ENCODE peak calls at places on chromosomes 12 and 14, in four cellular contexts. X, R, I and Y are unnamed samples.

GRCh38 chr12:123491481-123491880 is 33.5 kb downstream of the SNRNP35 start:
- DNase-seq in X (no peak), R (no peak), I (no peak), Y (no peak)

GRCh38 chr14:65854215-65854614 is 441.7 kb downstream of the FUT8 start:
- DNase-seq in X (no peak), R (no peak), I (no peak), Y (peak; percentile 48)

GRCh38 chr12:101407438-101408345 is at the start of gene ARL1:
- DNase-seq in X (peak; percentile 76), R (peak; percentile 79), I (peak; percentile 84), Y (peak; percentile 87)

GRCh38 chr12:104356231-104357115 is 52.9 kb downstream of the EID3 start:
- DNase-seq in X (no peak), R (no peak), I (no peak), Y (no peak)

GRCh38 chr12:124496584-124496983 is 70.8 kb downstream of the NCOR2 start:
- DNase-seq in X (peak; percentile 82), R (no peak), I (no peak), Y (no peak)

GRCh38 chr14:89635615-89636014 is 218.6 kb upstream of the FOXN3 start:
- DNase-seq in X (no peak), R (no peak), I (no peak), Y (no peak)

GRCh38 chr12:1044697-1045096 is 53.7 kb downstream of the ERC1 start:
- DNase-seq in X (no peak), R (no peak), I (no peak), Y (no peak)

GRCh38 chr14:99255621-99256482 is 16.1 kb downstream of the BCL11B start:
- DNase-seq in X (no peak), R (no peak), I (no peak), Y (no peak)

GRCh38 chr12:15336772-15337553 is 14.7 kb downstream of the PTPRO start:
- DNase-seq in X (no peak), R (no peak), I (no peak), Y (no peak)

GRCh38 chr12:52552055-52552454 is 890 bp downstream of the KRT71 start:
- DNase-seq in X (no peak), R (no peak), I (no peak), Y (no peak)

GRCh38 chr12:69052613-69053408 is 119.8 kb upstream of the CPM start:
- DNase-seq in X (no peak), R (peak; percentile 91), I (no peak), Y (no peak)

GRCh38 chr14:20802341-20803084 is at the start of gene RNASE1:
- DNase-seq in X (peak; percentile 24), R (peak; percentile 33), I (no peak), Y (peak; percentile 71)

GRCh38 chr12:70885952-70886351 is 34.6 kb downstream of the PTPRR start:
- DNase-seq in X (no peak), R (no peak), I (no peak), Y (no peak)

GRCh38 chr12:62190081-62190480 is 70.1 kb upstream of the USP15 start:
- DNase-seq in X (no peak), R (no peak), I (no peak), Y (no peak)

GRCh38 chr14:92677087-92677668 is 71.2 kb downstream of the LGMN start:
- DNase-seq in X (no peak), R (no peak), I (no peak), Y (no peak)

GRCh38 chr12:47905313-47905730 is 528 bp upstream of the VDR start:
- DNase-seq in X (peak; percentile 62), R (no peak), I (no peak), Y (peak; percentile 69)

GRCh38 chr14:64191756-64192155 is 102.4 kb downstream of the ESR2 start:
- DNase-seq in X (no peak), R (no peak), I (no peak), Y (no peak)

GRCh38 chr14:76701981-76702380 is 59.3 kb upstream of the VASH1 start:
- DNase-seq in X (no peak), R (no peak), I (no peak), Y (no peak)

GRCh38 chr14:101120636-101121398 is 217.3 kb upstream of the RTL1 start:
- DNase-seq in X (no peak), R (no peak), I (peak; percentile 35), Y (peak; percentile 26)

GRCh38 chr12:115251727-115252126 is 567.8 kb upstream of the TBX3 start:
- DNase-seq in X (no peak), R (no peak), I (no peak), Y (no peak)

DNA sequence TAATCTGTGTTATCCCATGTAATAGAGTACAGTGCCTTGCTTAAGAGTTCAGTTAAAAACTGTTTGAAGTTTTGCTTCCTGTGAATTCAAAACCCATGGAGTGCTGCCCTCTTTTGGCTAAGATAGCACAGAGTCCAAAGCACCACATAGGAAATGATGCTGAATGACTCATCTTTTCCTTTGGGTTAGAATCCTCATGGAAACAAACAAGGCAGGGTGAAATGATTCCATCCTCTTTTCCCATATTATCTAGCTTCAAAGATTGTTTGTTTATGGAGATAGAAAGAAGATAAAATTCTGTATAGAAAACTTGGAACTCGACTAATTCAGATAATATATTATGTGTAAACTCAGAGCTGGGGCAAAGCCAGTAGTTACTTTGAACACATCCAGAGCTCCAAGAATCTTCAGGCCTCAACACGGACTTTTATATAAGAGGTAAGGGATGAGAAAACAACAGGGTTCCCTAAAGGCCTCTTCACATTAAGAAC is 87.4 kb downstream of the OTOGL start:
- DNase-seq in X (peak; percentile 8), R (peak; percentile 82), I (no peak), Y (peak; percentile 37)
- TF ChIP-seq POLR2AphosphoS5 in X (no peak), R (no peak), I (no peak), Y (peak; percentile 85)

GRCh38 chr12:57523706-57524614 is 1.3 kb downstream of the MBD6 start:
- DNase-seq in X (no peak), R (no peak), I (no peak), Y (no peak)

GRCh38 chr12:57522887-57523705 is 472 bp downstream of the MBD6 start:
- DNase-seq in X (peak; percentile 92), R (no peak), I (peak; percentile 65), Y (peak; percentile 48)

GRCh38 chr12:57521475-57522018 is 1.1 kb upstream of the MBD6 start:
- DNase-seq in X (no peak), R (peak; percentile 72), I (peak; percentile 62), Y (peak; percentile 48)

GRCh38 chr12:57520008-57520726 is at the start of gene DDIT3:
- DNase-seq in X (peak; percentile 95), R (peak; percentile 97), I (peak; percentile 100), Y (peak; percentile 100)

GRCh38 chr12:57522019-57522886 is at the start of gene MBD6:
- DNase-seq in X (no peak), R (peak; percentile 89), I (peak; percentile 89), Y (peak; percentile 94)
- TF ChIP-seq POLR2A in X (peak; percentile 79), R (peak; percentile 52), I (no peak), Y (no peak)

GRCh38 chr12:110869035-110869434 is 22.2 kb downstream of the CCDC63 start:
- DNase-seq in X (no peak), R (no peak), I (no peak), Y (no peak)

GRCh38 chr12:110874351-110874750 is 27.6 kb downstream of the CCDC63 start:
- DNase-seq in X (no peak), R (no peak), I (no peak), Y (no peak)

GRCh38 chr12:110869803-110870202 is 23.0 kb downstream of the CCDC63 start:
- DNase-seq in X (no peak), R (no peak), I (no peak), Y (no peak)

GRCh38 chr12:110872100-110872499 is 25.3 kb downstream of the CCDC63 start:
- DNase-seq in X (no peak), R (no peak), I (no peak), Y (no peak)

DNA sequence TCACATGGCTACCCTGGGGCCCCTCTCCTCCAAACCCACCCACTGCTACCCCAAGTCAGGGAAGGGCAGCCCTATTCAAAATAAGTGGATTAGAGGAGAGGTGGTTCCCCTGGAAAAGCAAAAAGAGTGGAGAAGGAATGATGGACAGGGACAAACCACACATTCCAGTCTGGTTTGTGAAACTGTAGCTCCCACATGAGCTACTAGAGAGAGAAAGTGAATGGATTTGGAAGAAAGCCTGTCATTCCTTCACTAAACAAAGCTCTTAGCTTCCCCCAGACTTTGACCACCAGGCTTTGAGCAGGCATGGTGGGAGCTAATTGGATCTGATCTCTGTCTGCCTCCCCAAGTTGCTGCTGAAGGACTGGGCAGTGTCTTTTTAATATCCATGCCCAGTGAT is 28.0 kb downstream of the CCDC63 start:
- DNase-seq in X (no peak), R (no peak), I (no peak), Y (no peak)
- H3K27ac ChIP-seq in X (no peak overlapping the region), R (no peak overlapping the region), I (no peak overlapping the region), Y (no peak overlapping the region)

GRCh38 chr14:75277000-75277795 is 1.4 kb upstream of the FOS start:
- DNase-seq in X (peak; percentile 84), R (peak; percentile 66), I (peak; percentile 83), Y (peak; percentile 90)
- TF ChIP-seq POLR2AphosphoS5 in X (no peak), R (no peak), I (peak; percentile 63), Y (peak; percentile 92)

GRCh38 chr12:9114946-9115345 is 773 bp downstream of the A2M start:
- DNase-seq in X (no peak), R (peak; percentile 21), I (no peak), Y (no peak)

GRCh38 chr12:9113987-9114309 is 1.8 kb downstream of the A2M start:
- DNase-seq in X (no peak), R (peak; percentile 90), I (no peak), Y (no peak)

GRCh38 chr12:9113296-9113986 is 2.3 kb downstream of the A2M start:
- DNase-seq in X (no peak), R (no peak), I (no peak), Y (no peak)

GRCh38 chr12:9118161-9118560 is 2.4 kb upstream of the A2M start:
- DNase-seq in X (no peak), R (no peak), I (no peak), Y (no peak)

GRCh38 chr12:9115731-9116689 is at the start of gene A2M:
- DNase-seq in X (no peak), R (peak; percentile 95), I (no peak), Y (no peak)
- TF ChIP-seq POLR2A in X (no peak), R (peak; percentile 99), I (no peak), Y (no peak)

DNA sequence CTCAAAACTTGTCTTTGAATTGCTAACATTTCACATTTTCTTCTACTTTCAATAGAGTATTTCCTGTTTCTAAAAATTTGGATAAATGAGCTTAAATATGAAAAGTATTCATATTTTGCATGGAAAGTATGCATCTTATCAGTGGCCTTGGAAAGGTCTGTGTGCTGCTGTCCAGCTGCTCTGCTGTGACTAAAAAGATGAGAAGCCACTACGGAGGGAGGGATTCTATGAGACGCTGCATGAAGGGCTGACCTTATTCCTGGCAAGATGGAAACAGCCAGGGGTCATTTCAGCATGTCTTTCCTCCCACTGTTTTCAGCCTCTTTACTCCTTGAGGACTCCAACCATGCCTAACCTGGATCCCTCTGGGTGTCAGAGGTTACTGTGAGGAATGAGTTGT is 13.0 kb downstream of the PIWIL1 start:
- DNase-seq in X (no peak), R (no peak), I (no peak), Y (no peak)
- H3K27ac ChIP-seq in X (no peak overlapping the region), R (no peak overlapping the region), I (no peak overlapping the region), Y (no peak overlapping the region)

GRCh38 chr12:93825501-93825888 is 148.3 kb downstream of the CRADD start:
- DNase-seq in X (no peak), R (no peak), I (no peak), Y (no peak)

GRCh38 chr12:93829073-93829472 is 151.9 kb downstream of the CRADD start:
- DNase-seq in X (no peak), R (no peak), I (no peak), Y (no peak)

GRCh38 chr12:93825926-93826599 is 148.9 kb downstream of the CRADD start:
- DNase-seq in X (no peak), R (no peak), I (no peak), Y (no peak)

GRCh38 chr12:93827669-93828068 is 150.5 kb downstream of the CRADD start:
- DNase-seq in X (no peak), R (no peak), I (no peak), Y (no peak)

GRCh38 chr12:93827179-93827578 is 150.0 kb downstream of the CRADD start:
- DNase-seq in X (no peak), R (no peak), I (no peak), Y (no peak)
- TF ChIP-seq POLR2AphosphoS5 in X (no peak), R (no peak), I (no peak), Y (no peak)